ENCODE peak calls at places on chromosomes 5 and 9, in seven cellular contexts. R, V, T, N, P, W and J are unnamed samples.

GRCh38 chr9:13022756-13023155 is 247.9 kb downstream of the LURAP1L start:
- DNase-seq in N (no peak), T (no peak), W (no peak), P (no peak), R (no peak), V (no peak), J (no peak)

GRCh38 chr5:81778642-81779041 is 27.7 kb upstream of the SSBP2 start:
- DNase-seq in T (peak), R (no peak), V (no peak), P (no peak), N (no peak), W (no peak), J (no peak)

GRCh38 chr5:128038641-128039040 is 44.9 kb upstream of the SLC12A2 start:
- DNase-seq in N (no peak), R (peak), T (peak), V (no peak), P (no peak), W (no peak), J (peak)

GRCh38 chr5:104903941-104904340 is 1341.4 kb upstream of the NUDT12 start:
- DNase-seq in R (no peak), V (no peak), N (no peak), T (no peak), W (no peak), P (no peak), J (no peak)

GRCh38 chr9:114574438-114574837 is 13.1 kb upstream of the ATP6V1G1 start:
- DNase-seq in V (no peak), R (no peak), W (no peak), T (peak), P (no peak), N (no peak), J (no peak)

GRCh38 chr9:129836342-129837007 is 1.2 kb downstream of the USP20 start:
- DNase-seq in R (no peak), W (no peak), T (no peak), V (no peak), N (no peak), P (no peak), J (no peak)

GRCh38 chr9:96139592-96140251 is 162.3 kb downstream of the HSD17B3 start:
- DNase-seq in V (no peak), P (no peak), W (no peak), N (no peak), T (peak), R (peak), J (peak)

GRCh38 chr9:124723352-124723751 is 47.8 kb downstream of the NR6A1 start:
- DNase-seq in V (no peak), T (no peak), N (no peak), R (no peak), W (no peak), P (no peak), J (no peak)

GRCh38 chr5:56659991-56660390 is 155.4 kb upstream of the MAP3K1 start:
- DNase-seq in V (no peak), N (no peak), T (no peak), P (no peak), W (no peak), R (no peak), J (no peak)

GRCh38 chr5:160434022-160434531 is 12.4 kb downstream of the PTTG1 start:
- DNase-seq in V (no peak), P (peak), N (no peak), R (no peak), W (peak), T (no peak), J (no peak)

GRCh38 chr9:114844766-114845165 is 38.9 kb upstream of the TNFSF15 start:
- DNase-seq in T (no peak), P (no peak), N (no peak), R (no peak), V (no peak), W (no peak), J (no peak)

GRCh38 chr9:107644774-107645463 is 155.3 kb upstream of the KLF4 start:
- DNase-seq in P (peak), W (no peak), R (no peak), N (no peak), T (no peak), V (peak), J (no peak)

GRCh38 chr9:35254237-35254636 is 92.4 kb downstream of the UNC13B start:
- DNase-seq in P (no peak), N (no peak), V (no peak), T (no peak), W (no peak), R (no peak), J (no peak)

GRCh38 chr9:124197177-124198095 is 60.3 kb upstream of the NEK6 start:
- DNase-seq in T (no peak), R (no peak), W (no peak), V (peak), P (peak), N (no peak), J (no peak)

GRCh38 chr5:946720-947625 is 54.3 kb downstream of the TRIP13 start:
- DNase-seq in V (peak), W (peak), P (no peak), T (no peak), N (no peak), R (no peak), J (no peak)

GRCh38 chr5:16918156-16918555 is 17.9 kb downstream of the MYO10 start:
- DNase-seq in T (no peak), R (no peak), V (no peak), P (no peak), N (no peak), W (no peak), J (no peak)

GRCh38 chr5:66169534-66169933 is 25.4 kb downstream of the SREK1 start:
- DNase-seq in T (no peak), P (no peak), V (no peak), R (no peak), N (no peak), W (no peak), J (no peak)

GRCh38 chr9:133944746-133945135 is 47.4 kb downstream of the VAV2 start:
- DNase-seq in W (no peak), T (peak), V (peak), P (peak), R (no peak), N (no peak), J (no peak)

GRCh38 chr5:51347704-51348103 is 35.5 kb upstream of the ISL1 start:
- DNase-seq in V (no peak), W (no peak), N (no peak), R (no peak), T (peak), P (no peak), J (no peak)

GRCh38 chr5:96745844-96746531 is 61.8 kb downstream of the ERAP1 start:
- DNase-seq in T (peak), R (no peak), N (no peak), W (peak), V (no peak), P (no peak), J (no peak)

GRCh38 chr9:35835216-35835604 is 6.2 kb downstream of the TMEM8B start:
- DNase-seq in N (no peak), W (peak), V (no peak), T (no peak), P (no peak), R (no peak), J (no peak)

GRCh38 chr9:113649054-113649453 is 185.5 kb downstream of the RGS3 start:
- DNase-seq in R (no peak), W (no peak), N (no peak), V (peak), T (peak), P (peak), J (no peak)

GRCh38 chr9:123933401-123933800 is 3.5 kb upstream of the DENND1A start:
- DNase-seq in R (peak), T (peak), W (no peak), N (no peak), P (no peak), V (no peak), J (peak)

GRCh38 chr5:159163027-159163699 is 46.2 kb downstream of the RNF145 start:
- DNase-seq in N (no peak), W (peak), P (no peak), T (peak), V (no peak), R (no peak), J (peak)

GRCh38 chr5:124806026-124806856 is 59.8 kb upstream of the ZNF608 start:
- DNase-seq in W (peak), P (peak), N (no peak), T (peak), R (peak), V (peak), J (no peak)

GRCh38 chr9:123468541-123468940 is 112.5 kb downstream of the CRB2 start:
- DNase-seq in N (no peak), W (no peak), P (no peak), V (no peak), T (no peak), R (no peak), J (no peak)

GRCh38 chr5:157710887-157711286 is 20.3 kb upstream of the THG1L start:
- DNase-seq in T (peak), P (no peak), W (no peak), V (no peak), R (peak), N (no peak), J (peak)

GRCh38 chr9:93949694-93950449 is 5.3 kb downstream of the BARX1 start:
- DNase-seq in N (no peak), P (no peak), W (peak), R (no peak), T (no peak), V (no peak), J (no peak)

GRCh38 chr9:127285957-127286356 is 21.4 kb downstream of the GARNL3 start:
- DNase-seq in R (no peak), T (no peak), N (no peak), W (no peak), P (no peak), V (no peak), J (no peak)

GRCh38 chr9:124894741-124895170 is 32.8 kb downstream of the ARPC5L start:
- DNase-seq in N (no peak), T (peak), P (no peak), W (peak), R (no peak), V (no peak), J (peak)

GRCh38 chr9:113446323-113446740 is 17.2 kb upstream of the RGS3 start:
- DNase-seq in T (peak), W (no peak), P (no peak), N (no peak), R (peak), V (no peak), J (peak)

GRCh38 chr5:127683006-127683405 is 20.2 kb upstream of the CCDC192 start:
- DNase-seq in V (no peak), T (peak), N (no peak), P (no peak), R (no peak), W (no peak), J (no peak)

GRCh38 chr9:71630371-71630770 is 137.9 kb downstream of the CEMIP2 start:
- DNase-seq in T (no peak), P (no peak), W (no peak), R (no peak), V (no peak), N (no peak), J (no peak)

GRCh38 chr5:22896155-22896554 is 43.0 kb upstream of the CDH12 start:
- DNase-seq in W (no peak), P (no peak), N (no peak), T (peak), R (no peak), V (no peak), J (no peak)

GRCh38 chr5:149452665-149453617 is 73.8 kb upstream of the IL17B start:
- DNase-seq in T (peak), P (peak), V (peak), W (no peak), R (no peak), N (no peak), J (peak)

GRCh38 chr5:79806741-79807140 is 117.1 kb downstream of the CMYA5 start:
- DNase-seq in N (no peak), P (no peak), T (no peak), W (no peak), R (peak), V (no peak), J (no peak)

GRCh38 chr9:129182625-129183494 is 4.8 kb upstream of the IER5L start:
- DNase-seq in V (peak), P (no peak), R (no peak), W (peak), T (peak), N (no peak), J (no peak)

GRCh38 chr5:115116001-115116400 is 53.7 kb downstream of the TRIM36 start:
- DNase-seq in P (no peak), R (no peak), V (no peak), W (no peak), N (no peak), T (no peak), J (no peak)

GRCh38 chr5:68290260-68290674 is 74.7 kb downstream of the PIK3R1 start:
- DNase-seq in N (no peak), W (no peak), R (no peak), T (peak), P (no peak), V (peak), J (peak)